ENCODE peak calls at places on chromosomes 12 and 14, in five cellular contexts. R is endodermal cell, O is heart left ventricle, C is fibroblast of lung, U is right lobe of liver. J is an unnamed sample.

GRCh38 chr14:97137705-97138104 is 340.5 kb downstream of the VRK1 start:
- DNase-seq in R (no peak), U (no peak), C (no peak), O (no peak), J (no peak)

GRCh38 chr12:117356048-117356447 is 5.4 kb downstream of the NOS1 start:
- DNase-seq in O (no peak), C (no peak), R (no peak), U (no peak), J (no peak)

GRCh38 chr12:42625611-42626010 is 36.1 kb upstream of the PRICKLE1 start:
- DNase-seq in U (no peak), R (no peak), O (no peak), C (no peak), J (no peak)

GRCh38 chr12:54549774-54550451 is 512 bp downstream of the PDE1B start:
- DNase-seq in R (no peak), C (no peak), O (no peak), U (no peak), J (no peak)

GRCh38 chr12:127494961-127495915 is 771.7 kb upstream of the TMEM132C start:
- DNase-seq in R (no peak), C (no peak), O (no peak), U (no peak), J (no peak)

GRCh38 chr14:54350196-54350595 is 46.6 kb upstream of the CDKN3 start:
- DNase-seq in O (no peak), U (no peak), C (peak; percentile 81), R (no peak), J (no peak)

GRCh38 chr12:124455336-124455735 is 112.1 kb downstream of the NCOR2 start:
- DNase-seq in C (no peak), O (no peak), R (no peak), U (no peak), J (no peak)

GRCh38 chr14:74526854-74527585 is 33.5 kb downstream of the ISCA2 start:
- DNase-seq in R (peak; percentile 75), O (no peak), C (no peak), U (no peak), J (no peak)

GRCh38 chr14:55059333-55059732 is 7.9 kb downstream of the MAPK1IP1L start:
- DNase-seq in O (no peak), C (no peak), R (no peak), U (no peak), J (no peak)

GRCh38 chr12:71599213-71599612 is 64.4 kb downstream of the ZFC3H1 start:
- DNase-seq in O (no peak), C (no peak), R (no peak), U (no peak), J (no peak)

GRCh38 chr12:9742665-9743064 is 9.8 kb upstream of the CLECL1 start:
- DNase-seq in R (no peak), U (no peak), C (no peak), O (no peak), J (no peak)
- H3K27ac ChIP-seq in R (no peak overlapping the region), U (no peak overlapping the region), C (no peak overlapping the region), O (no peak overlapping the region), J (no peak overlapping the region)

DNA sequence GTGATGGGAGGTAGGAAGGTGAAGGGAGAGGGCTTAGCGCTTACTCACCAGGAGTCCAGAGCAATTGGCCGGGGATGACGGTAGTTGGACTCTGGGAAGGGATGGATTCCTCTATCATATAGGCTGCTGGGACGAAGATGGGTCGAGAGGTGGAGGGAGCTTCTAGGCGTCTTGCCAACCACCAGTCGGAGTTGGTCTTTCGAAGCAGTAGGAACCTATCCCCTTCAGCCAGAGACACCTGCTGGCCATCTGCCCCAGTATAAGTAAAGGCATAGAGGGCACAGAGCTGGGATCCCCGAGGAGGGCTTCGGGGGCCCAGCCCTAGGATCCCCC is 657 bp downstream of the ARHGAP9 start:
- DNase-seq in U (no peak), O (no peak), C (no peak), R (no peak), J (no peak)
- H3K4me3 ChIP-seq in U (no peak overlapping the region), O (no peak overlapping the region), C (no peak overlapping the region), R (no peak overlapping the region), J (peak overlapping the region; percentile 46)

GRCh38 chr12:93429852-93430251 is 11.9 kb downstream of the UBE2N start:
- DNase-seq in O (no peak), U (no peak), R (no peak), C (no peak), J (no peak)
- H3K27ac ChIP-seq in O (no peak overlapping the region), U (no peak overlapping the region), R (no peak overlapping the region), C (no peak overlapping the region), J (no peak overlapping the region)

GRCh38 chr12:12811343-12811742 is 1.8 kb upstream of the DDX47 start:
- DNase-seq in C (no peak), U (no peak), O (no peak), R (no peak), J (no peak)

GRCh38 chr12:12810507-12811143 is 2.5 kb upstream of the DDX47 start:
- DNase-seq in R (peak; percentile 65), C (no peak), O (no peak), U (no peak), J (no peak)

GRCh38 chr12:12812163-12812562 is 983 bp upstream of the DDX47 start:
- DNase-seq in R (no peak), C (no peak), U (no peak), O (no peak), J (no peak)

GRCh38 chr12:12813120-12814101 is at the start of gene DDX47:
- DNase-seq in U (peak; percentile 95), O (peak; percentile 95), C (peak; percentile 91), R (peak; percentile 100), J (peak; percentile 97)

DNA sequence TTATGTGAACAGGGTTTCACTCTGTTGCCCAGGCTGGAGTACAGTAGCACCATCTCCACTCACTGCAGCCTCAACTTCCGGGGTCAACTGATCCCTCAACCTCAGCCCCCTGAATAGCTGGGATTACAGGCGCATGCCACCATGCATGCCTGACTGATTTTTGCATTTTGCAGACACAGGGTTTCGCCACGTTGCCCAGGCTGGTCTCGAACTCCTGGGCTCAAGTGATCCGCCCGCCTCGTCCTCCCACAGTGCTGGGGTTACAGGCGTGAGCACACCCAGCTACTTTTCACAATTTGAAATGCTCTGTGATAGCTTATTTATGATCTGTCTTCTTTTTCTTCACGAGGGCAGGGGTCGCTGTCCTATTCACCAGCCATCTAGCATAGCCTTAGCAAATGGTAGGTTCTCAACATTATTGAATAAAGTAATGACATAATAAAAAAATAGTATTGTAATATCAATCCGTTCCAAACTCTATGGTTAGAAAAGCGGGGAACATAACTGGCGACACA is 484 bp upstream of the DDX47 start:
- DNase-seq in C (no peak), R (no peak), U (no peak), O (no peak), J (no peak)
- H3K4me3 ChIP-seq in C (no peak overlapping the region), R (no peak overlapping the region), U (peak overlapping the region; percentile 93), O (peak overlapping the region; percentile 90), J (peak overlapping the region; percentile 94)

GRCh38 chr12:104073699-104074098 is 9.4 kb downstream of the HCFC2 start:
- DNase-seq in R (no peak), U (no peak), O (no peak), C (no peak), J (no peak)
- H3K27ac ChIP-seq in R (no peak overlapping the region), U (no peak overlapping the region), O (no peak overlapping the region), C (no peak overlapping the region), J (no peak overlapping the region)

GRCh38 chr12:94046626-94047410 is 101.6 kb upstream of the PLXNC1 start:
- DNase-seq in C (no peak), U (no peak), O (no peak), R (no peak), J (no peak)
- H3K4me3 ChIP-seq in C (no peak overlapping the region), U (no peak overlapping the region), O (no peak overlapping the region), R (no peak overlapping the region), J (no peak overlapping the region)

DNA sequence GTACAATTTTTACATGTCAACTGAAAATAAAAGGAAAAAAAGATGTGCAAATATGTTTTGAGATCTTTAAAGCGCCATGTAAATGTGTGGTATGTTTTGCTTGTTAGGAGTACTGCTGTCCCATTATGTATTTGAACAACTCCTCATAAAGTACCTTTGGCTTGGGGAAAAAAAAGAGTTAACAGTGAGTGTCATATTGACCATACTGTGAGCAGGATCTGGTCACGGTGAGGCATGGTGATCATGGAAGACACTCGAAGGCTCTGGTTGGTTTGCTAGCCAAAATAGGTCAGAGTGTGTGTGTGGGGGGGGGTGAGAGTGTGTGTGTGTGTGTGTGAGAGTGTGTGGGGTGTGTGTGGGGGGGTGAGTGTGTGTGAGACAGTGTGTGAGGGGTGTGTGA is 10.1 kb upstream of the FBXL14 start:
- DNase-seq in U (no peak), R (no peak), O (no peak), C (no peak), J (no peak)
- H3K27ac ChIP-seq in U (no peak overlapping the region), R (no peak overlapping the region), O (peak overlapping the region; percentile 21), C (peak overlapping the region; percentile 27), J (no peak overlapping the region)

GRCh38 chr14:94114589-94115067 is 4.1 kb downstream of the IFI27 start:
- DNase-seq in C (no peak), O (no peak), R (peak; percentile 13), U (no peak), J (no peak)

GRCh38 chr14:94112513-94113060 is 2.1 kb downstream of the IFI27 start:
- DNase-seq in C (no peak), O (no peak), U (no peak), R (peak; percentile 17), J (no peak)

GRCh38 chr14:94113490-94113889 is 3.0 kb downstream of the IFI27 start:
- DNase-seq in O (peak; percentile 68), U (peak; percentile 77), R (peak; percentile 17), C (no peak), J (no peak)

GRCh38 chr14:94113908-94114588 is 3.5 kb downstream of the IFI27 start:
- DNase-seq in O (no peak), C (peak; percentile 39), U (no peak), R (peak; percentile 19), J (no peak)

DNA sequence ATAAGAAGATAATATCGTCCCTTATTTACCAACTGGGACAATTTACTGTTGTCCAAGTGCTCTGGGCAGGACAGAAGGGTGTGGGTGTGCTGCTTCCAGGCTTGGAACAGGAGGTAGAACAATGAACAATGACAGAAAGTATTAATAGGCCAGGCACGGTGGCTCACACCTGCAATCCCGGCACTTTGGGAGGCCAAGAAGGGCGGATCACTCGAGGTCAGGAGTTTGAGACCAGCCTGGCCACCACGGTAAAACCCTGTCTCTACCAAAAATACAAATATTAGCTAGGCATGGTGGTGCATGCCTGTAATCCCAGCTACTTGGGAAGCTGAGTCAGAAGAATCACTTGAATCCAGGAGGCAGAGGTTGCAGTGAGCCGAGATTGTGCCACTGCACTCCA is 2.5 kb downstream of the IFI27 start:
- DNase-seq in U (no peak), C (no peak), O (no peak), R (peak; percentile 12), J (no peak)
- H3K4me3 ChIP-seq in U (no peak overlapping the region), C (no peak overlapping the region), O (peak overlapping the region; percentile 61), R (no peak overlapping the region), J (peak overlapping the region; percentile 46)

DNA sequence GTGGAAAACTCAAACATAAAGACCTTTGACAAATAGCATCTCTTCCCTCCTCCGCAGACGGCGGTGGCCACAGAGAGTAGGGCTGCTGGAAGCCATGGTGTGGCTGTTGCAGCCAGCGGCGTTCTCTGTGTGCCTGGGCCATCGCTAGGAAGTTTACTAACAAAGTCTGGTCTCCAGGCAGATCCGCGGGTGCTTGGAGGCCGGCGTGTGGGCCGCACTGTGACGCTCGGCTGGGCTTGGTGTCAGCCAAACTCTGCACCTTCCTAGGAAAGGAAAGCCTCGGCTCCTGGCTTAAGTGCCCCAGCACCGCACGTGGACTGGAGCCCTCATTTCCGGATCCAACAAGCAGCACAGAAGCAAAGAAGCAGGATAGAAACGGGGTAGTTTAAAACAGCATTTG is 65.5 kb downstream of the CCDC88C start:
- DNase-seq in U (no peak), O (peak; percentile 80), R (peak; percentile 59), C (no peak), J (peak; percentile 74)
- H3K27ac ChIP-seq in U (no peak overlapping the region), O (peak overlapping the region; percentile 32), R (peak overlapping the region; percentile 36), C (no peak overlapping the region), J (no peak overlapping the region)

J was measured in upper lobe of right lung.